ENCODE peak calls at places on chromosomes 5 and 9, in five cellular contexts. A is mucosa of descending colon, C is neural crest cell, K is tibial nerve, Y is lung. G is an unnamed sample.

GRCh38 chr5:132474881-132475511 is 15.6 kb downstream of the IRF1 start:
- DNase-seq in A (no peak), Y (no peak), C (no peak), K (no peak), G (no peak)

GRCh38 chr9:36053971-36054370 is 17.3 kb downstream of the RECK start:
- DNase-seq in A (no peak), K (no peak), Y (no peak), C (no peak), G (no peak)

GRCh38 chr9:137006116-137007003 is 10.0 kb upstream of the CLIC3 start:
- DNase-seq in A (no peak), C (no peak), K (no peak), Y (no peak), G (no peak)

GRCh38 chr5:159163027-159163699 is 46.2 kb downstream of the RNF145 start:
- DNase-seq in Y (no peak), K (no peak), A (no peak), C (no peak), G (no peak)

GRCh38 chr5:21173526-21173925 is 1185.5 kb upstream of the CDH18 start:
- DNase-seq in A (no peak), K (no peak), C (no peak), Y (no peak), G (no peak)

GRCh38 chr5:73284985-73285384 is 112.0 kb downstream of the TMEM174 start:
- DNase-seq in K (no peak), C (no peak), Y (no peak), A (no peak), G (no peak)

GRCh38 chr9:127979015-127979332 is 1.8 kb downstream of the EEIG1 start:
- DNase-seq in A (no peak), C (no peak), K (no peak), Y (no peak), G (no peak)

GRCh38 chr9:127182901-127183746 is 60.7 kb upstream of the ANGPTL2 start:
- DNase-seq in C (no peak), A (no peak), Y (no peak), K (no peak), G (no peak)

GRCh38 chr9:77834898-77835505 is 186.9 kb upstream of the GNA14 start:
- DNase-seq in K (no peak), C (no peak), A (no peak), Y (no peak), G (no peak)

GRCh38 chr5:152425083-152425482 is 20.0 kb upstream of the NMUR2 start:
- DNase-seq in Y (no peak), C (no peak), K (no peak), A (no peak), G (no peak)

GRCh38 chr9:136697146-136697820 is 10.0 kb upstream of the AGPAT2 start:
- DNase-seq in K (no peak), Y (no peak), C (no peak), A (no peak), G (no peak)

GRCh38 chr9:80968611-80969010 is 720.7 kb downstream of the TLE1 start:
- DNase-seq in K (no peak), A (no peak), C (no peak), Y (no peak), G (no peak)

GRCh38 chr5:65041296-65042158 is 272.8 kb downstream of the CWC27 start:
- DNase-seq in A (no peak), C (no peak), K (no peak), Y (no peak), G (no peak)

GRCh38 chr9:89605181-89606048 is 603 bp downstream of the GADD45G start:
- DNase-seq in A (peak; percentile 68), Y (peak; percentile 72), C (peak; percentile 30), K (peak; percentile 23), G (no peak)

GRCh38 chr9:110099236-110099741 is 108.7 kb downstream of the C9orf152 start:
- DNase-seq in K (no peak), A (no peak), Y (no peak), C (no peak), G (no peak)

GRCh38 chr9:81052846-81053245 is 636.5 kb downstream of the TLE1 start:
- DNase-seq in A (no peak), K (no peak), Y (no peak), C (no peak), G (no peak)

GRCh38 chr5:160133071-160133917 is 14.0 kb upstream of the PWWP2A start:
- DNase-seq in Y (peak; percentile 38), C (peak; percentile 54), A (peak; percentile 22), K (peak; percentile 26), G (no peak)

GRCh38 chr5:124746916-124747769 is 704 bp upstream of the ZNF608 start:
- DNase-seq in Y (peak; percentile 84), K (peak; percentile 76), C (peak; percentile 71), A (peak; percentile 88), G (peak; percentile 91)

GRCh38 chr5:133287500-133287899 is 235.7 kb downstream of the HSPA4 start:
- DNase-seq in A (peak; percentile 84), Y (no peak), C (peak; percentile 47), K (no peak), G (no peak)

GRCh38 chr5:74020488-74020887 is 394.5 kb downstream of the ARHGEF28 start:
- DNase-seq in K (no peak), C (no peak), Y (peak; percentile 84), A (no peak), G (no peak)

GRCh38 chr9:4211806-4212205 is 88.1 kb downstream of the GLIS3 start:
- DNase-seq in Y (no peak), C (no peak), K (no peak), A (no peak), G (no peak)

GRCh38 chr5:181189962-181190710 is 14.9 kb downstream of the TRIM7 start:
- DNase-seq in K (no peak), A (peak; percentile 50), C (peak; percentile 9), Y (no peak), G (no peak)

GRCh38 chr9:93634311-93635185 is 58.2 kb downstream of the PHF2 start:
- DNase-seq in A (no peak), Y (no peak), K (no peak), C (no peak), G (no peak)

GRCh38 chr5:15977851-15978250 is 201.7 kb downstream of the MARCHF11 start:
- DNase-seq in Y (no peak), K (no peak), A (no peak), C (no peak), G (no peak)
- TF ChIP-seq CTCF in Y (no peak), K (no peak), A (no peak), C (no peak), G (no peak)

DNA sequence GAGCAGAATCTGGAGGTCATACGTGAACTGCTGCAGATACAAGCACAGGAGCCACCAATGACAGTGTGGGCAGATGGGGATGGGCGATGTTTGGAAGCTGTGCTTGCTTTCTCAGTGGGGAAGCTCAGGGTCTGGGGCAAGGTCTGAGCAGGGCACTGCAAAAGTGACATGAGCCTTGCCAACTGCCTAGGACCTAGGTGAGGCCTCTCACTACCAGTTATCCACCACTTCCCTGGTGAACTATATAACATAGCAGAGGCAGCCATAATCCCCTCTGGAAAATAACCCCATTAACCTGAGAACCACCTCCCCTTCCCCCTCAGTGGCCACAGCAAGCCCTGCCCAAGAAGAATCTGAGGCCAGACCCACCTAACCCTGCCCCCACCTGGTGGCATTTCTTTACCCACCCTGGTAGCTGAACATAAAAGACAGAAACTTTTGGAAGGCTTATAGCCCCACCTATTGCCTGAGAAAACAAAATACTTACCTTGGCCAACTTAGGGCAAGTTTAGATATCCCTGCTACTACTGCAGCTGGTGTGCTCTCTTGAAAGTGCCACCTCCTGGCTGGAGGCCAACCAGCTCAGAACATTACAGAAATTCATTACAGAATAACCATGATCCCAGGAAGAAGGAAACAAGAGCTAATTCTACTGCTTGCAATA is 18.8 kb upstream of the SPEF2 start:
- DNase-seq in Y (no peak), A (peak; percentile 76), K (no peak), C (no peak), G (no peak)
- TF ChIP-seq CTCF in Y (no peak), A (no peak), K (no peak), C (no peak), G (peak; percentile 16)

GRCh38 chr5:178307266-178308045 is 74.9 kb upstream of the PHYKPL start:
- DNase-seq in C (no peak), K (no peak), Y (no peak), A (no peak), G (no peak)

GRCh38 chr5:178306430-178307225 is 74.0 kb upstream of the PHYKPL start:
- DNase-seq in C (no peak), K (no peak), Y (no peak), A (no peak), G (no peak)

GRCh38 chr5:178310130-178310865 is 77.7 kb upstream of the PHYKPL start:
- DNase-seq in A (no peak), Y (no peak), C (no peak), K (no peak), G (no peak)

GRCh38 chr5:178308541-178309092 is 76.0 kb upstream of the PHYKPL start:
- DNase-seq in C (no peak), K (no peak), Y (no peak), A (no peak), G (no peak)

DNA sequence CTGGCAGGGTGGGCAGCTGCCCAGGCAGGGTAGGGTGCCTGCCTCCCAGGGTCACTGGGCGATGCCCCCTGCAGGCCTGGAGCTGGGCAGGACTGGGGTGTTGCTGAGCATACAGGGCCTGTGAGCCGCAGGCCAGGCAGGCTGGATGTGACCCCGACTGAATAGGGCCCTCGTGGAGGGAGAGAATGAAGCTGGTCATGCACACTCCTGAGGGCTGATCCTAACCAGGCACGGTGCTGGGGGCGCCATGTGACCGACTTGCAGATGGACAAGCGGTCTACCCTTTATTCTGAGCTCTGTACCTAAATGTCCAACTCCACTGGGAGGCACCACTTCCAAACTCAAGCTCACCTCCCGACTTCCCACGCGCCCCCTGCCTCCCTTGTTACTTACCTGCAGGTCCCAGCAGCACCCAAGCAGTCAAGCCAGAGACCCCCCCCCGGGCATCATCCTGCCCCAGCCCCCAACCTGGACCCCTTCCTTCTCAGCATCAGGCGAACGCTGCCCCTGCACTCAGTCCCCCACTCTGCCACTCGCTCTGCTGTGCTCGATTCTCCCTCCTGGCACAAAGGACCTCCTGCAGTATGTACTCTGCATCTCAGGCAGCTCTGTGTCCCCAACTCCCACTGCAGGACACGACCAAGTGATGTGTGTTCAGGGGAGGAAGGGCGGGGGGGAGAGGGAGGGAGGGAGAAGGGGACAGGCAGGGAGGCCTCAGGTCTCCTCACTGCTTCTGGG is 76.8 kb upstream of the PHYKPL start:
- DNase-seq in K (no peak), Y (no peak), C (no peak), A (no peak), G (no peak)
- TF ChIP-seq CTCF in K (no peak), Y (no peak), C (no peak), A (no peak), G (no peak)

GRCh38 chr5:58502032-58502431 is 10.8 kb downstream of the GAPT start:
- DNase-seq in A (no peak), K (no peak), C (no peak), Y (no peak), G (no peak)
- TF ChIP-seq CTCF in A (no peak), K (no peak), C (no peak), Y (no peak), G (no peak)